ENCODE peak calls at places on chromosomes 1 and 21, in ten cellular contexts. One of them, this sample, is unnamed.

GRCh38 chr1:51072040-51072439 is 30.0 kb upstream of the C1orf185 start:
- DNase-seq in brain microvascular endothelial cell: no peak
- DNase-seq in tibial nerve: no peak
- DNase-seq in fibroblast of lung: no peak
- DNase-seq in IMR-90: no peak
- DNase-seq in OCI-LY7: no peak
- DNase-seq in fibroblast of the aortic adventitia: no peak
- DNase-seq in sigmoid colon: no peak
- DNase-seq in iPS DF 6.9: no peak
- DNase-seq in A549: no peak
- DNase-seq in this sample: no peak

GRCh38 chr21:26686278-26686677 is 113.2 kb upstream of the CYYR1 start:
- DNase-seq in iPS DF 6.9: peak; percentile 31
- DNase-seq in A549: peak; percentile 41
- DNase-seq in tibial nerve: no peak
- DNase-seq in brain microvascular endothelial cell: no peak
- DNase-seq in fibroblast of lung: no peak
- DNase-seq in IMR-90: peak; percentile 44
- DNase-seq in sigmoid colon: no peak
- DNase-seq in fibroblast of the aortic adventitia: peak; percentile 28
- DNase-seq in OCI-LY7: peak; percentile 83
- DNase-seq in this sample: peak; percentile 61

GRCh38 chr1:224617410-224618361 is 1.6 kb downstream of the CNIH3 start:
- DNase-seq in IMR-90: no peak
- DNase-seq in brain microvascular endothelial cell: no peak
- DNase-seq in tibial nerve: no peak
- DNase-seq in iPS DF 6.9: no peak
- DNase-seq in fibroblast of the aortic adventitia: peak; percentile 52
- DNase-seq in sigmoid colon: no peak
- DNase-seq in A549: no peak
- DNase-seq in fibroblast of lung: peak; percentile 33
- DNase-seq in OCI-LY7: no peak
- DNase-seq in this sample: no peak

GRCh38 chr1:201614262-201615015 is 75.5 kb downstream of the NAV1 start:
- DNase-seq in fibroblast of the aortic adventitia: no peak
- DNase-seq in fibroblast of lung: no peak
- DNase-seq in sigmoid colon: no peak
- DNase-seq in IMR-90: peak; percentile 33
- DNase-seq in tibial nerve: no peak
- DNase-seq in iPS DF 6.9: no peak
- DNase-seq in A549: no peak
- DNase-seq in OCI-LY7: no peak
- DNase-seq in brain microvascular endothelial cell: no peak
- DNase-seq in this sample: no peak

GRCh38 chr1:116359060-116359830 is 13.8 kb upstream of the ATP1A1 start:
- DNase-seq in fibroblast of lung: peak; percentile 48
- DNase-seq in fibroblast of the aortic adventitia: peak; percentile 53
- DNase-seq in tibial nerve: no peak
- DNase-seq in A549: no peak
- DNase-seq in OCI-LY7: no peak
- DNase-seq in iPS DF 6.9: no peak
- DNase-seq in brain microvascular endothelial cell: peak; percentile 43
- DNase-seq in sigmoid colon: no peak
- DNase-seq in IMR-90: no peak
- DNase-seq in this sample: no peak

GRCh38 chr1:67274623-67275325 is 32.9 kb upstream of the IL12RB2 start:
- DNase-seq in OCI-LY7: no peak
- DNase-seq in IMR-90: no peak
- DNase-seq in fibroblast of the aortic adventitia: no peak
- DNase-seq in brain microvascular endothelial cell: no peak
- DNase-seq in fibroblast of lung: no peak
- DNase-seq in A549: no peak
- DNase-seq in tibial nerve: no peak
- DNase-seq in sigmoid colon: no peak
- DNase-seq in iPS DF 6.9: no peak
- DNase-seq in this sample: no peak

GRCh38 chr1:206698990-206699586 is 14.4 kb downstream of the MAPKAPK2 start:
- DNase-seq in fibroblast of the aortic adventitia: no peak
- DNase-seq in IMR-90: no peak
- DNase-seq in A549: no peak
- DNase-seq in OCI-LY7: no peak
- DNase-seq in tibial nerve: no peak
- DNase-seq in sigmoid colon: peak; percentile 29
- DNase-seq in iPS DF 6.9: no peak
- DNase-seq in fibroblast of lung: no peak
- DNase-seq in brain microvascular endothelial cell: no peak
- DNase-seq in this sample: no peak

GRCh38 chr1:25800538-25801377 is 765 bp downstream of the SELENON start:
- DNase-seq in fibroblast of lung: no peak
- DNase-seq in brain microvascular endothelial cell: no peak
- DNase-seq in tibial nerve: no peak
- DNase-seq in A549: no peak
- DNase-seq in IMR-90: no peak
- DNase-seq in iPS DF 6.9: no peak
- DNase-seq in OCI-LY7: no peak
- DNase-seq in sigmoid colon: no peak
- DNase-seq in fibroblast of the aortic adventitia: no peak
- DNase-seq in this sample: no peak

GRCh38 chr1:27392096-27392777 is at the start of gene GPR3:
- DNase-seq in brain microvascular endothelial cell: peak; percentile 88
- DNase-seq in sigmoid colon: peak; percentile 96
- DNase-seq in fibroblast of the aortic adventitia: peak; percentile 83
- DNase-seq in fibroblast of lung: peak; percentile 87
- DNase-seq in A549: peak; percentile 88
- DNase-seq in iPS DF 6.9: no peak
- DNase-seq in OCI-LY7: peak; percentile 96
- DNase-seq in IMR-90: peak; percentile 91
- DNase-seq in tibial nerve: peak; percentile 86
- DNase-seq in this sample: peak; percentile 89

GRCh38 chr1:27394282-27394658 is 1.8 kb downstream of the GPR3 start:
- DNase-seq in fibroblast of the aortic adventitia: no peak
- DNase-seq in sigmoid colon: no peak
- DNase-seq in tibial nerve: no peak
- DNase-seq in A549: no peak
- DNase-seq in brain microvascular endothelial cell: no peak
- DNase-seq in iPS DF 6.9: no peak
- DNase-seq in IMR-90: no peak
- DNase-seq in fibroblast of lung: no peak
- DNase-seq in OCI-LY7: no peak
- DNase-seq in this sample: no peak

GRCh38 chr1:27392778-27393635 is 585 bp downstream of the GPR3 start:
- DNase-seq in OCI-LY7: no peak
- DNase-seq in iPS DF 6.9: no peak
- DNase-seq in fibroblast of the aortic adventitia: no peak
- DNase-seq in sigmoid colon: no peak
- DNase-seq in fibroblast of lung: no peak
- DNase-seq in tibial nerve: no peak
- DNase-seq in IMR-90: no peak
- DNase-seq in brain microvascular endothelial cell: no peak
- DNase-seq in A549: peak; percentile 28
- DNase-seq in this sample: no peak

GRCh38 chr1:27393641-27394281 is 1.3 kb downstream of the GPR3 start:
- DNase-seq in IMR-90: no peak
- DNase-seq in fibroblast of the aortic adventitia: no peak
- DNase-seq in OCI-LY7: no peak
- DNase-seq in A549: no peak
- DNase-seq in fibroblast of lung: no peak
- DNase-seq in sigmoid colon: no peak
- DNase-seq in tibial nerve: no peak
- DNase-seq in brain microvascular endothelial cell: no peak
- DNase-seq in iPS DF 6.9: no peak
- DNase-seq in this sample: no peak

GRCh38 chr1:27391511-27392095 is 819 bp upstream of the GPR3 start:
- DNase-seq in A549: peak; percentile 28
- DNase-seq in brain microvascular endothelial cell: no peak
- DNase-seq in fibroblast of lung: peak; percentile 66
- DNase-seq in tibial nerve: peak; percentile 33
- DNase-seq in IMR-90: peak; percentile 57
- DNase-seq in sigmoid colon: peak; percentile 88
- DNase-seq in OCI-LY7: no peak
- DNase-seq in fibroblast of the aortic adventitia: peak; percentile 64
- DNase-seq in iPS DF 6.9: no peak
- DNase-seq in this sample: no peak
- H3K4me3 ChIP-seq in A549: no peak overlapping the region
- H3K4me3 ChIP-seq in brain microvascular endothelial cell: peak overlapping the region; percentile 47
- H3K4me3 ChIP-seq in fibroblast of lung: peak overlapping the region; percentile 29
- H3K4me3 ChIP-seq in tibial nerve: peak overlapping the region; percentile 43
- H3K4me3 ChIP-seq in IMR-90: peak overlapping the region; percentile 27
- H3K4me3 ChIP-seq in sigmoid colon: peak overlapping the region; percentile 41
- H3K4me3 ChIP-seq in OCI-LY7: no peak overlapping the region
- H3K4me3 ChIP-seq in fibroblast of the aortic adventitia: peak overlapping the region; percentile 71
- H3K4me3 ChIP-seq in iPS DF 6.9: peak overlapping the region; percentile 16
- H3K4me3 ChIP-seq in this sample: peak overlapping the region; percentile 29

GRCh38 chr21:44933938-44934260 is 5.9 kb upstream of the SLX9 start:
- DNase-seq in tibial nerve: no peak
- DNase-seq in brain microvascular endothelial cell: no peak
- DNase-seq in fibroblast of the aortic adventitia: no peak
- DNase-seq in fibroblast of lung: no peak
- DNase-seq in sigmoid colon: no peak
- DNase-seq in A549: no peak
- DNase-seq in IMR-90: no peak
- DNase-seq in iPS DF 6.9: no peak
- DNase-seq in OCI-LY7: no peak
- DNase-seq in this sample: no peak

GRCh38 chr21:44934276-44934675 is 5.6 kb upstream of the SLX9 start:
- DNase-seq in brain microvascular endothelial cell: no peak
- DNase-seq in sigmoid colon: no peak
- DNase-seq in fibroblast of lung: no peak
- DNase-seq in OCI-LY7: no peak
- DNase-seq in tibial nerve: no peak
- DNase-seq in A549: no peak
- DNase-seq in iPS DF 6.9: no peak
- DNase-seq in IMR-90: no peak
- DNase-seq in fibroblast of the aortic adventitia: no peak
- DNase-seq in this sample: no peak

GRCh38 chr21:44934797-44935532 is 4.9 kb upstream of the SLX9 start:
- DNase-seq in OCI-LY7: no peak
- DNase-seq in brain microvascular endothelial cell: no peak
- DNase-seq in tibial nerve: no peak
- DNase-seq in sigmoid colon: no peak
- DNase-seq in fibroblast of the aortic adventitia: no peak
- DNase-seq in iPS DF 6.9: no peak
- DNase-seq in IMR-90: no peak
- DNase-seq in A549: no peak
- DNase-seq in fibroblast of lung: no peak
- DNase-seq in this sample: peak; percentile 47

GRCh38 chr21:44933199-44933937 is 6.5 kb upstream of the SLX9 start:
- DNase-seq in brain microvascular endothelial cell: no peak
- DNase-seq in iPS DF 6.9: no peak
- DNase-seq in fibroblast of the aortic adventitia: no peak
- DNase-seq in A549: no peak
- DNase-seq in OCI-LY7: no peak
- DNase-seq in tibial nerve: no peak
- DNase-seq in fibroblast of lung: no peak
- DNase-seq in sigmoid colon: no peak
- DNase-seq in IMR-90: no peak
- DNase-seq in this sample: no peak

DNA sequence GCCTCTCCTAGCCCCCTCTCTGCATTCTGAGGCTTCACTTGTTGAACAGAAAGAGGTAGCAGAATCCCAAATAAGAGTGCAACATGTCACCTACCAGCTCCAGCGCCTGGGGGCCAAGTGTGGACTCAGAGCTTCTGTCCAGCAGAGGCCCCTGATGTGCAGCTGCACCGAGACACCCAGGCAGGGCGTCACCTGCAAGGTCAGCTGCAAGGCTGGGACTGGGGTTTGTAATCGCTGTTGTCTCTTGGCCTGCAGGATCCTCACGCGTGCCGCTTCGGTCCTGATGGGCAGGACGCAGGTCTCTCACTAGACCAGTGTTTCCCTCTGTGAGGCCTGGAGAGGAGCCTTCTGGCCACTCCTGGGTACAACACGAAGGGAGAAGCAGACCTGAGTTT is 4.3 kb upstream of the SLX9 start:
- DNase-seq in brain microvascular endothelial cell: no peak
- DNase-seq in iPS DF 6.9: no peak
- DNase-seq in sigmoid colon: no peak
- DNase-seq in fibroblast of lung: no peak
- DNase-seq in IMR-90: no peak
- DNase-seq in fibroblast of the aortic adventitia: no peak
- DNase-seq in OCI-LY7: no peak
- DNase-seq in A549: no peak
- DNase-seq in tibial nerve: no peak
- DNase-seq in this sample: no peak
- H3K4me3 ChIP-seq in brain microvascular endothelial cell: no peak overlapping the region
- H3K4me3 ChIP-seq in iPS DF 6.9: no peak overlapping the region
- H3K4me3 ChIP-seq in sigmoid colon: no peak overlapping the region
- H3K4me3 ChIP-seq in fibroblast of lung: no peak overlapping the region
- H3K4me3 ChIP-seq in IMR-90: no peak overlapping the region
- H3K4me3 ChIP-seq in fibroblast of the aortic adventitia: no peak overlapping the region
- H3K4me3 ChIP-seq in OCI-LY7: no peak overlapping the region
- H3K4me3 ChIP-seq in A549: no peak overlapping the region
- H3K4me3 ChIP-seq in tibial nerve: no peak overlapping the region
- H3K4me3 ChIP-seq in this sample: no peak overlapping the region

DNA sequence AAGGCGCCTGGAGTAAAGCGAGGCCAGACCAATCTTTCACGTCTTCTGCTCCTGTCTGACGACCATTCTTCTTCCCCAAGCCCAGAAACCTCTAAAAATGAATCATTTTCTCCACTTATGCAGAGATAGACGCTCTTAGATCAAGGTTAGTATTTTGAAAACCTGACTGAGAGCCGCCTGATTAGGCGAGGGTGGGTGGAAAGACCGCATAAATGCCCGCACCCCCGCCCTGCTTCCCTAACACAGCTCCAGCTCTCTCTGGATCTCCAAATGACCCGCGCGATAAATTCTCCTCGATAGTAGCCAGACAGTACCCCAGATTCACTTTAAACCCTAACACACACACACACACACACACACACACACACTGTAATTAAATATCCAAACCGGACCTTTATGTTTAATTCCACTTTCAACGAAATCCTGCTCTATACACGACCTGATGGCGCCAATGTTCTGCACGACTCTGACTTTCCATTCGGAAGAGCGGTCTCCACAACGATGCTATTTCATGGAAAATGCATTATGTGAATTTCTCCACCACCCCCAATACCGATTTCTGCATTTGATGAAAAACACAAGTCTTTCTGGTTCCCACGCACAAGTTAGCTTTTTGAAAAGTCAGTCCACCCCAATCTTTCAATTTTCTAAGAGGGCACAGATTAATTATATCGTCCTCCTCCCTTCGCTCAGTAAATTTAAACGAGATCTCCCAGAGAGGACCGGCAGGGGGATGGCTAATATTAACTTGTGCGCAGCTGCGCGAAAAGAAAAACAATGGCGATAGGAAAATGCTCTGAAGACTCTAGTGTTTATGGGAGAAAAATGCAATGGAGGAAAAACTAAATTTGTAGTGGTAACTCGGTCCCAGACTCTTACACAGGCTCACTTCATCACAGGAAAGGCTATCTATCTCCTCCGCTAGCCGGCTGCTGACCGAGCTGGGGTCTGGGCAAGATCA is 1.5 kb upstream of the LHX8 start:
- DNase-seq in tibial nerve: no peak
- DNase-seq in fibroblast of lung: no peak
- DNase-seq in fibroblast of the aortic adventitia: no peak
- DNase-seq in IMR-90: no peak
- DNase-seq in brain microvascular endothelial cell: no peak
- DNase-seq in OCI-LY7: no peak
- DNase-seq in sigmoid colon: no peak
- DNase-seq in A549: no peak
- DNase-seq in iPS DF 6.9: no peak
- DNase-seq in this sample: no peak
- H3K4me3 ChIP-seq in tibial nerve: no peak overlapping the region
- H3K4me3 ChIP-seq in fibroblast of lung: no peak overlapping the region
- H3K4me3 ChIP-seq in fibroblast of the aortic adventitia: no peak overlapping the region
- H3K4me3 ChIP-seq in IMR-90: no peak overlapping the region
- H3K4me3 ChIP-seq in brain microvascular endothelial cell: no peak overlapping the region
- H3K4me3 ChIP-seq in OCI-LY7: no peak overlapping the region
- H3K4me3 ChIP-seq in sigmoid colon: no peak overlapping the region
- H3K4me3 ChIP-seq in A549: no peak overlapping the region
- H3K4me3 ChIP-seq in iPS DF 6.9: no peak overlapping the region
- H3K4me3 ChIP-seq in this sample: no peak overlapping the region

GRCh38 chr21:44958471-44959191 is 18.8 kb downstream of the SLX9 start:
- DNase-seq in sigmoid colon: peak; percentile 92
- DNase-seq in tibial nerve: peak; percentile 82
- DNase-seq in IMR-90: peak; percentile 67
- DNase-seq in brain microvascular endothelial cell: peak; percentile 74
- DNase-seq in OCI-LY7: no peak
- DNase-seq in A549: no peak
- DNase-seq in fibroblast of lung: peak; percentile 51
- DNase-seq in iPS DF 6.9: no peak
- DNase-seq in fibroblast of the aortic adventitia: peak; percentile 66
- DNase-seq in this sample: no peak
- H3K4me3 ChIP-seq in sigmoid colon: peak overlapping the region; percentile 9
- H3K4me3 ChIP-seq in tibial nerve: no peak overlapping the region
- H3K4me3 ChIP-seq in IMR-90: no peak overlapping the region
- H3K4me3 ChIP-seq in brain microvascular endothelial cell: no peak overlapping the region
- H3K4me3 ChIP-seq in OCI-LY7: no peak overlapping the region
- H3K4me3 ChIP-seq in A549: no peak overlapping the region
- H3K4me3 ChIP-seq in fibroblast of lung: no peak overlapping the region
- H3K4me3 ChIP-seq in iPS DF 6.9: no peak overlapping the region
- H3K4me3 ChIP-seq in fibroblast of the aortic adventitia: no peak overlapping the region
- H3K4me3 ChIP-seq in this sample: no peak overlapping the region